ENCODE peak calls at places on chromosomes 11 and 22, in five cellular contexts. F is GM12878, I is lower leg skin, W is body of pancreas, Z is A549. R is an unnamed sample.

GRCh38 chr11:101583180-101584128 is at the start of gene TRPC6:
- DNase-seq in F (no peak), I (no peak), W (peak; percentile 9), Z (peak; percentile 33), R (no peak)

GRCh38 chr11:91435694-91436375 is 788.8 kb upstream of the FAT3 start:
- DNase-seq in F (no peak), I (no peak), W (no peak), Z (no peak), R (no peak)

GRCh38 chr11:68211546-68211945 is 1.6 kb downstream of the KMT5B start:
- DNase-seq in F (no peak), I (no peak), W (peak; percentile 58), Z (no peak), R (peak; percentile 68)

GRCh38 chr22:36211237-36211881 is 9.8 kb upstream of the APOL4 start:
- DNase-seq in F (no peak), I (no peak), W (peak; percentile 52), Z (no peak), R (no peak)

GRCh38 chr11:112886707-112887370 is 74.4 kb upstream of the NCAM1 start:
- DNase-seq in F (no peak), I (no peak), W (no peak), Z (no peak), R (no peak)

GRCh38 chr11:11510939-11511338 is 110.9 kb downstream of the GALNT18 start:
- DNase-seq in F (no peak), I (no peak), W (peak; percentile 27), Z (no peak), R (no peak)

GRCh38 chr11:124172076-124172475 is 11.1 kb upstream of the OR10D3 start:
- DNase-seq in F (no peak), I (no peak), W (no peak), Z (no peak), R (no peak)

GRCh38 chr11:128157423-128158298 is 429.7 kb downstream of the ETS1 start:
- DNase-seq in F (peak; percentile 51), I (peak; percentile 45), W (peak; percentile 60), Z (peak; percentile 20), R (peak; percentile 76)

GRCh38 chr22:44037519-44038370 is 13.6 kb downstream of the PARVB start:
- DNase-seq in F (no peak), I (peak; percentile 54), W (peak; percentile 29), Z (peak; percentile 66), R (no peak)

GRCh38 chr22:23099525-23099792 is 29.1 kb downstream of the GNAZ start:
- DNase-seq in F (no peak), I (no peak), W (no peak), Z (no peak), R (no peak)

GRCh38 chr11:15654397-15654915 is 539.7 kb downstream of the INSC start:
- DNase-seq in F (no peak), I (no peak), W (no peak), Z (no peak), R (no peak)

GRCh38 chr11:64561984-64562722 is 28.9 kb upstream of the SLC22A12 start:
- DNase-seq in F (no peak), I (no peak), W (no peak), Z (no peak), R (no peak)

GRCh38 chr11:108897071-108897481 is 232.2 kb downstream of the DDX10 start:
- DNase-seq in F (no peak), I (no peak), W (no peak), Z (no peak), R (no peak)

GRCh38 chr11:121634889-121635288 is 182.1 kb upstream of the SORL1-AS1 start:
- DNase-seq in F (no peak), I (no peak), W (no peak), Z (no peak), R (no peak)

GRCh38 chr11:126476977-126477376 is 121.5 kb downstream of the ST3GAL4 start:
- DNase-seq in F (no peak), I (no peak), W (no peak), Z (no peak), R (no peak)

GRCh38 chr22:29265306-29265705 is 2.5 kb downstream of the RHBDD3 start:
- DNase-seq in F (no peak), I (no peak), W (no peak), Z (no peak), R (peak; percentile 10)

GRCh38 chr22:23193882-23194281 is 13.6 kb downstream of the BCR start:
- DNase-seq in F (no peak), I (no peak), W (no peak), Z (no peak), R (no peak)

GRCh38 chr11:75508051-75508561 is 17.6 kb downstream of the GDPD5 start:
- DNase-seq in F (peak; percentile 44), I (no peak), W (no peak), Z (no peak), R (peak; percentile 79)

GRCh38 chr11:7436657-7437056 is 48.6 kb upstream of the OLFML1 start:
- DNase-seq in F (no peak), I (no peak), W (peak; percentile 33), Z (no peak), R (peak; percentile 65)

GRCh38 chr11:116910378-116910777 is 73.0 kb upstream of the APOA1 start:
- DNase-seq in F (no peak), I (no peak), W (no peak), Z (no peak), R (no peak)

GRCh38 chr22:27686534-27686933 is 115.0 kb downstream of the MN1 start:
- DNase-seq in F (no peak), I (peak; percentile 23), W (peak; percentile 76), Z (peak; percentile 74), R (no peak)

GRCh38 chr22:42459273-42460040 is 27.3 kb upstream of the NFAM1 start:
- DNase-seq in F (no peak), I (no peak), W (no peak), Z (no peak), R (peak; percentile 72)

GRCh38 chr22:27474711-27475547 is 326.6 kb downstream of the MN1 start:
- DNase-seq in F (no peak), I (peak; percentile 51), W (peak; percentile 28), Z (peak; percentile 65), R (no peak)

GRCh38 chr11:117551761-117552343 is 224.2 kb downstream of the CEP164 start:
- DNase-seq in F (no peak), I (no peak), W (no peak), Z (no peak), R (no peak)

GRCh38 chr11:95544095-95544795 is 245.3 kb downstream of the FAM76B start:
- DNase-seq in F (no peak), I (no peak), W (no peak), Z (no peak), R (no peak)

GRCh38 chr11:111097191-111097590 is 148.3 kb upstream of the POU2AF2 start:
- DNase-seq in F (no peak), I (no peak), W (peak; percentile 42), Z (no peak), R (peak; percentile 31)

GRCh38 chr22:34055525-34056200 is 135.4 kb upstream of the LARGE1 start:
- DNase-seq in F (no peak), I (no peak), W (peak; percentile 2), Z (peak; percentile 7), R (no peak)

GRCh38 chr22:50323900-50324299 is 2.9 kb downstream of the DENND6B start:
- DNase-seq in F (no peak), I (no peak), W (no peak), Z (no peak), R (no peak)

GRCh38 chr11:43268161-43268560 is 43.6 kb upstream of the API5 start:
- DNase-seq in F (no peak), I (no peak), W (peak; percentile 41), Z (no peak), R (no peak)

GRCh38 chr11:102268985-102269470 is 48.3 kb upstream of the BIRC3 start:
- DNase-seq in F (no peak), I (no peak), W (no peak), Z (no peak), R (no peak)

GRCh38 chr11:127493330-127493729 is 492.8 kb upstream of the KIRREL3 start:
- DNase-seq in F (no peak), I (no peak), W (no peak), Z (no peak), R (no peak)

GRCh38 chr11:117441146-117441975 is 113.7 kb downstream of the CEP164 start:
- DNase-seq in F (no peak), I (no peak), W (no peak), Z (no peak), R (no peak)

GRCh38 chr11:120231963-120232362 is 8.0 kb upstream of the POU2F3 start:
- DNase-seq in F (no peak), I (no peak), W (no peak), Z (no peak), R (no peak)

GRCh38 chr22:16866167-16866566 is 41.0 kb upstream of the XKR3 start:
- DNase-seq in F (no peak), I (no peak), W (no peak), Z (no peak), R (no peak)

GRCh38 chr22:20174785-20175596 is 24.1 kb upstream of the CCDC188 start:
- DNase-seq in F (no peak), I (no peak), W (no peak), Z (no peak), R (no peak)
- TF ChIP-seq CTCF in F (peak; percentile 12), I (no peak), W (peak; percentile 55), Z (no peak), R (peak; percentile 28)

GRCh38 chr11:46120711-46121327 is 435 bp downstream of the PHF21A start:
- DNase-seq in F (no peak), I (peak; percentile 32), W (peak; percentile 49), Z (peak; percentile 43), R (no peak)

GRCh38 chr11:46120361-46120710 is 918 bp downstream of the PHF21A start:
- DNase-seq in F (no peak), I (peak; percentile 29), W (peak; percentile 17), Z (peak; percentile 8), R (no peak)

GRCh38 chr11:46117842-46118241 is 3.4 kb downstream of the PHF21A start:
- DNase-seq in F (no peak), I (no peak), W (no peak), Z (no peak), R (no peak)

GRCh38 chr11:46119053-46119351 is 2.3 kb downstream of the PHF21A start:
- DNase-seq in F (no peak), I (no peak), W (no peak), Z (no peak), R (no peak)

GRCh38 chr11:46119352-46120216 is 1.7 kb downstream of the PHF21A start:
- DNase-seq in F (no peak), I (peak; percentile 44), W (peak; percentile 64), Z (no peak), R (peak; percentile 74)
- TF ChIP-seq POLR2A in F (peak; percentile 25), I (no peak), W (no peak), Z (no peak), R (no peak)

GRCh38 chr22:49148895-49149418 is 678.7 kb downstream of the BRD1 start:
- DNase-seq in F (no peak), I (no peak), W (no peak), Z (no peak), R (no peak)
- TF ChIP-seq CTCF in F (no peak), I (no peak), W (no peak), Z (no peak), R (no peak)

GRCh38 chr22:37747715-37748100 is 50.9 kb downstream of the TRIOBP start:
- DNase-seq in F (no peak), I (no peak), W (no peak), Z (no peak), R (no peak)

GRCh38 chr22:37747090-37747714 is 50.4 kb downstream of the TRIOBP start:
- DNase-seq in F (no peak), I (no peak), W (no peak), Z (no peak), R (no peak)

GRCh38 chr22:37746366-37747089 is 49.7 kb downstream of the TRIOBP start:
- DNase-seq in F (no peak), I (no peak), W (no peak), Z (no peak), R (no peak)

GRCh38 chr22:37744589-37744988 is 47.7 kb downstream of the TRIOBP start:
- DNase-seq in F (no peak), I (no peak), W (no peak), Z (no peak), R (no peak)

GRCh38 chr22:37745548-37746365 is 48.9 kb downstream of the TRIOBP start:
- DNase-seq in F (peak; percentile 37), I (peak; percentile 84), W (peak; percentile 92), Z (peak; percentile 60), R (peak; percentile 87)
- TF ChIP-seq POLR2A in F (peak; percentile 78), I (no peak), W (no peak), Z (peak; percentile 56), R (peak; percentile 22)

R was measured in Peyer's patch.